ENCODE peak calls at places on chromosomes 3 and 15, in seven cellular contexts. E is endothelial cell, S is heart right ventricle, R is SK-N-SH, T is KG1, Y is ELR, V is fibroblast of lung. W is an unnamed sample.

GRCh38 chr3:150005243-150006102 is 34.8 kb upstream of the PFN2 start:
- DNase-seq in E (no peak), S (no peak), R (no peak), T (no peak), Y (peak), V (peak), W (no peak)

GRCh38 chr15:31758126-31758525 is 272.2 kb upstream of the CHRNA7 start:
- DNase-seq in E (peak), S (peak), R (peak), T (no peak), Y (peak), V (no peak), W (no peak)

GRCh38 chr3:29516164-29516563 is 235.3 kb downstream of the RBMS3 start:
- DNase-seq in E (no peak), S (no peak), R (no peak), T (no peak), Y (no peak), V (no peak), W (no peak)

GRCh38 chr15:60555291-60555690 is 76.3 kb upstream of the ICE2 start:
- DNase-seq in E (no peak), S (no peak), R (no peak), T (no peak), Y (no peak), V (no peak), W (no peak)

GRCh38 chr3:156685198-156685597 is 10.8 kb downstream of the TIPARP start:
- DNase-seq in E (no peak), S (no peak), R (no peak), T (no peak), Y (peak), V (no peak), W (no peak)

GRCh38 chr3:131756405-131756804 is 253.6 kb upstream of the MRPL3 start:
- DNase-seq in E (no peak), S (no peak), R (no peak), T (no peak), Y (no peak), V (no peak), W (no peak)

GRCh38 chr3:33060609-33061337 is 36.2 kb downstream of the GLB1 start:
- DNase-seq in E (no peak), S (no peak), R (no peak), T (no peak), Y (no peak), V (no peak), W (no peak)

GRCh38 chr3:127701281-127701792 is 28.6 kb downstream of the ABTB1 start:
- DNase-seq in E (no peak), S (peak), R (no peak), T (no peak), Y (no peak), V (no peak), W (no peak)

GRCh38 chr3:53803816-53804545 is 42.2 kb downstream of the CHDH start:
- DNase-seq in E (no peak), S (no peak), R (no peak), T (no peak), Y (no peak), V (peak), W (no peak)

GRCh38 chr3:194333212-194333980 is 17.7 kb downstream of the CPN2 start:
- DNase-seq in E (peak), S (peak), R (peak), T (no peak), Y (peak), V (peak), W (peak)

GRCh38 chr15:92623435-92623834 is 32.1 kb downstream of the FAM174B start:
- DNase-seq in E (no peak), S (no peak), R (no peak), T (no peak), Y (no peak), V (no peak), W (no peak)

GRCh38 chr3:124845406-124845805 is 41.8 kb downstream of the ITGB5 start:
- DNase-seq in E (no peak), S (no peak), R (no peak), T (no peak), Y (peak), V (peak), W (no peak)

GRCh38 chr15:76337047-76337738 is 620 bp downstream of the ISL2 start:
- DNase-seq in E (no peak), S (no peak), R (peak), T (peak), Y (peak), V (no peak), W (no peak)

GRCh38 chr3:10703875-10704274 is 112.2 kb upstream of the SLC6A11 start:
- DNase-seq in E (peak), S (no peak), R (peak), T (no peak), Y (peak), V (peak), W (no peak)

GRCh38 chr15:74775132-74775562 is 6.7 kb upstream of the CSK start:
- DNase-seq in E (no peak), S (no peak), R (no peak), T (no peak), Y (no peak), V (no peak), W (no peak)

GRCh38 chr15:31366169-31366734 is 39.6 kb downstream of the KLF13 start:
- DNase-seq in E (no peak), S (peak), R (peak), T (no peak), Y (no peak), V (no peak), W (no peak)

GRCh38 chr3:44264146-44264545 is 22.5 kb downstream of the TOPAZ1 start:
- DNase-seq in E (no peak), S (no peak), R (no peak), T (no peak), Y (no peak), V (no peak), W (no peak)

GRCh38 chr3:197718904-197719303 is 17.8 kb downstream of the RUBCN start:
- DNase-seq in E (no peak), S (no peak), R (no peak), T (no peak), Y (peak), V (peak), W (no peak)

GRCh38 chr3:2898591-2899353 is 211.4 kb downstream of the IL5RA start:
- DNase-seq in E (no peak), S (no peak), R (no peak), T (no peak), Y (no peak), V (no peak), W (no peak)

GRCh38 chr15:24877174-24877573 is 77.6 kb upstream of the SNRPN start:
- DNase-seq in E (no peak), S (no peak), R (no peak), T (no peak), Y (no peak), V (no peak), W (peak)

GRCh38 chr3:16375891-16376290 is 110.9 kb downstream of the OXNAD1 start:
- DNase-seq in E (no peak), S (no peak), R (no peak), T (no peak), Y (no peak), V (no peak), W (no peak)

GRCh38 chr3:55723653-55724406 is 236.7 kb upstream of the WNT5A start:
- DNase-seq in E (no peak), S (no peak), R (peak), T (no peak), Y (no peak), V (no peak), W (no peak)

GRCh38 chr3:70982700-70983140 is 600.8 kb downstream of the FOXP1 start:
- DNase-seq in E (peak), S (peak), R (no peak), T (no peak), Y (peak), V (peak), W (no peak)

GRCh38 chr3:168162172-168162571 is 66.4 kb upstream of the GOLIM4 start:
- DNase-seq in E (no peak), S (no peak), R (no peak), T (no peak), Y (no peak), V (peak), W (no peak)

GRCh38 chr3:188979236-188979635 is 192.5 kb upstream of the TPRG1 start:
- DNase-seq in E (no peak), S (no peak), R (no peak), T (no peak), Y (no peak), V (no peak), W (no peak)

GRCh38 chr3:55690746-55691540 is 203.8 kb upstream of the WNT5A start:
- DNase-seq in E (no peak), S (no peak), R (no peak), T (no peak), Y (no peak), V (no peak), W (peak)